ENCODE peak calls at places on chromosomes 12 and 14, in eight cellular contexts. H, K, Q, F, G, S, L and N are unnamed samples.

GRCh38 chr12:105954891-105955607 is 183.7 kb downstream of the NUAK1 start:
- DNase-seq in L (no peak), G (no peak), Q (no peak), K (no peak), F (no peak), S (no peak), H (no peak), N (no peak)

GRCh38 chr12:103085541-103085940 is 128.1 kb downstream of the ASCL1 start:
- DNase-seq in F (no peak), Q (no peak), S (no peak), G (no peak), K (no peak), H (no peak), L (no peak), N (no peak)

GRCh38 chr14:92502541-92503286 is 10.9 kb upstream of the RIN3 start:
- DNase-seq in H (no peak), G (no peak), Q (peak; percentile 43), S (no peak), K (no peak), F (no peak), L (peak; percentile 34), N (no peak)

GRCh38 chr14:45766247-45766646 is 513.2 kb upstream of the MIS18BP1 start:
- DNase-seq in H (no peak), K (no peak), S (no peak), G (no peak), L (no peak), Q (no peak), F (no peak), N (no peak)

GRCh38 chr12:22803725-22804124 is 178.8 kb downstream of the ETNK1 start:
- DNase-seq in Q (no peak), G (no peak), F (peak; percentile 6), L (no peak), K (no peak), H (no peak), S (no peak), N (no peak)

GRCh38 chr12:75337905-75338304 is 3.4 kb downstream of the GLIPR1L1 start:
- DNase-seq in F (no peak), G (no peak), Q (no peak), K (no peak), L (no peak), S (no peak), H (no peak), N (no peak)

GRCh38 chr12:87836190-87836589 is 193.0 kb downstream of the C12orf50 start:
- DNase-seq in H (no peak), S (no peak), L (no peak), G (no peak), Q (no peak), K (no peak), F (no peak), N (no peak)

GRCh38 chr12:127485528-127485927 is 781.4 kb upstream of the TMEM132C start:
- DNase-seq in F (no peak), H (no peak), S (peak; percentile 58), K (no peak), G (no peak), L (peak; percentile 68), Q (no peak), N (no peak)

GRCh38 chr12:24198936-24199644 is 249.6 kb upstream of the SOX5 start:
- DNase-seq in H (no peak), Q (no peak), S (no peak), K (no peak), G (no peak), F (no peak), L (no peak), N (no peak)

GRCh38 chr14:32408018-32408417 is 78.9 kb downstream of the AKAP6 start:
- DNase-seq in Q (no peak), F (no peak), H (peak; percentile 41), S (peak; percentile 26), L (no peak), G (peak; percentile 58), K (no peak), N (no peak)

GRCh38 chr12:39912211-39912980 is 193.5 kb downstream of the SLC2A13 start:
- DNase-seq in Q (peak; percentile 84), L (peak; percentile 62), S (peak; percentile 93), G (no peak), K (peak; percentile 78), F (no peak), H (no peak), N (peak; percentile 94)

GRCh38 chr12:107957459-107957858 is 171.6 kb upstream of the WSCD2 start:
- DNase-seq in K (no peak), G (no peak), L (no peak), F (no peak), S (no peak), H (no peak), Q (no peak), N (no peak)

GRCh38 chr14:100540141-100540925 is 46.9 kb downstream of the BEGAIN start:
- DNase-seq in G (peak; percentile 34), F (peak; percentile 72), L (peak; percentile 46), K (peak; percentile 58), S (no peak), Q (no peak), H (peak; percentile 19), N (peak; percentile 75)

GRCh38 chr14:90820958-90821357 is 4.7 kb upstream of the TTC7B start:
- DNase-seq in F (peak; percentile 84), H (no peak), L (peak; percentile 62), Q (peak; percentile 66), K (no peak), G (no peak), S (peak; percentile 43), N (no peak)

GRCh38 chr14:93008381-93008780 is 85.4 kb downstream of the CHGA start:
- DNase-seq in F (peak; percentile 78), Q (no peak), L (peak; percentile 58), H (no peak), K (no peak), S (no peak), G (peak; percentile 78), N (no peak)

GRCh38 chr12:6936378-6936638 is 7.3 kb upstream of the RNU7-1 start:
- DNase-seq in L (no peak), G (no peak), K (no peak), Q (no peak), F (no peak), S (no peak), H (no peak), N (no peak)

GRCh38 chr12:6936642-6937480 is 6.8 kb upstream of the RNU7-1 start:
- DNase-seq in G (peak; percentile 76), F (peak; percentile 33), Q (peak; percentile 64), K (no peak), S (no peak), H (peak; percentile 56), L (no peak), N (no peak)

GRCh38 chr12:6939187-6939540 is 4.5 kb upstream of the RNU7-1 start:
- DNase-seq in Q (no peak), L (no peak), K (no peak), F (no peak), S (no peak), G (no peak), H (no peak), N (no peak)

GRCh38 chr12:6937481-6938352 is 5.9 kb upstream of the RNU7-1 start:
- DNase-seq in G (peak; percentile 94), K (peak; percentile 96), L (peak; percentile 97), Q (peak; percentile 96), S (peak; percentile 95), H (peak; percentile 95), F (peak; percentile 96), N (peak; percentile 95)

GRCh38 chr12:6938353-6939186 is 5.0 kb upstream of the RNU7-1 start:
- DNase-seq in K (no peak), S (no peak), F (peak; percentile 86), G (peak; percentile 67), L (no peak), H (no peak), Q (peak; percentile 64), N (no peak)
- H3K36me3 ChIP-seq in K (peaks cover 40% of the 10 kb centered on the region), S (peaks cover 67% of the 10 kb centered on the region), F (peaks cover 36% of the 10 kb centered on the region), G (no peaks in the 10 kb centered on the region), L (peaks cover 39% of the 10 kb centered on the region), H (peaks cover 6% of the 10 kb centered on the region), Q (no peaks in the 10 kb centered on the region), N (no peaks in the 10 kb centered on the region)

DNA sequence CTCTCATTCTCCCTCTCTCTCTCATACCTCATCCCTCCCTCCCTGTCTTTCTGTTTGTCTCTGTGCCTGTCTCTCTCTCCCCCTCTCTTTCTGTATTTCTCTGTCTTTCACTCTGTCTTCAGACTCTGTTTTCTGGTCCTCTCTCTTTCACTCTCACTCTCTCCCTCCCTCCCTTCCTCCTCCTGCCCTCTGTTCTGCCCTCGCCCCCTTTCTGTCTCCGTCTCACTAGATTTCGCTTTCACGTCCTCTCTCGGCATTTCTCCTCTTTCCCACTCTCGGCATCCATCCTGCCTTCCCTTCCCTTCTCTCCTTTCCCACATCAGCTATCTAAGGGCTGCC is 183.0 kb downstream of the PHETA1 start:
- DNase-seq in F (no peak), H (no peak), G (no peak), L (no peak), Q (no peak), S (no peak), K (no peak), N (no peak)
- H3K4me1 ChIP-seq in F (no peaks in the 10 kb centered on the region), H (no peaks in the 10 kb centered on the region), G (no peaks in the 10 kb centered on the region), L (peaks cover 6% of the 10 kb centered on the region), Q (no peaks in the 10 kb centered on the region), S (no peaks in the 10 kb centered on the region), K (peaks cover 5% of the 10 kb centered on the region), N (peaks cover 7% of the 10 kb centered on the region)

DNA sequence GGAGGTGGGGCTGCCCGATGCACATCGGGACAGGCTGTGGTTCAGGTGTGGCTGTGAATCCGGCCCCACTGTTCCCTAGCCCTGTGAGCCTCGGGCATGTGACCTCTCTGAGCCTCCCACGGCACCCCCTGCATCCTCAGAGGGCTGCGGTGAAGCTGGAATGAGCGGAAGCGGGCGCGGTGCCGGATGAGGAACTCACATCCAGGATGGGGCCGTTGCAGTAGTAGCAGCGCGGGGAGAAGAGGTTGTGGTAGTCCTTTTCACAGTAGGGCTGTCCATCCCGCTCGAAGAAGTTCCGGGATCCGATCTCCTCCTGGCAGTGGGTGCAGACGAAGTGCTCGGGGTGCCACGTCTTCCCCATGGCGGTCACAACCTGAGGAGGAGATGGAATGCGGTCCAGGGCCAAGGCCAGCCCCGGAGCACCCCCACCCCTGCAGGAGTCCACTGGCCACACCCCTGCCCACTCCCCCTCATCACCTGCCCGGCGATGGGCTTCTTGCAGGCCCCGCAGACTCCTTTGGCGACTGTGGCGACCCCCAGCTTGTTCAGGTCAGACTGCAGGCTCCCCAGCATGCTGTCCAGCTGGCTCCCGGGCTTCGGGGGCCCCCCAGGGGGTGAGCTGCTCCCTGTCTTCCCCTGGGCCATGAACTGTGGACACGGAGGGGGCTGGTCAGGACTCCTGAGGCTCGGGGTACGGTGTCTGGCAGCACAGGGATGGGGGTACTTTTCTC is 13.9 kb upstream of the RPLP0 start:
- DNase-seq in Q (no peak), H (no peak), G (no peak), L (no peak), K (no peak), S (no peak), F (peak; percentile 74), N (no peak)
- TF ChIP-seq POLR2A in Q (no peak), H (no peak), G (no peak), L (no peak), K (no peak), S (no peak), F (no peak), N (no peak)

DNA sequence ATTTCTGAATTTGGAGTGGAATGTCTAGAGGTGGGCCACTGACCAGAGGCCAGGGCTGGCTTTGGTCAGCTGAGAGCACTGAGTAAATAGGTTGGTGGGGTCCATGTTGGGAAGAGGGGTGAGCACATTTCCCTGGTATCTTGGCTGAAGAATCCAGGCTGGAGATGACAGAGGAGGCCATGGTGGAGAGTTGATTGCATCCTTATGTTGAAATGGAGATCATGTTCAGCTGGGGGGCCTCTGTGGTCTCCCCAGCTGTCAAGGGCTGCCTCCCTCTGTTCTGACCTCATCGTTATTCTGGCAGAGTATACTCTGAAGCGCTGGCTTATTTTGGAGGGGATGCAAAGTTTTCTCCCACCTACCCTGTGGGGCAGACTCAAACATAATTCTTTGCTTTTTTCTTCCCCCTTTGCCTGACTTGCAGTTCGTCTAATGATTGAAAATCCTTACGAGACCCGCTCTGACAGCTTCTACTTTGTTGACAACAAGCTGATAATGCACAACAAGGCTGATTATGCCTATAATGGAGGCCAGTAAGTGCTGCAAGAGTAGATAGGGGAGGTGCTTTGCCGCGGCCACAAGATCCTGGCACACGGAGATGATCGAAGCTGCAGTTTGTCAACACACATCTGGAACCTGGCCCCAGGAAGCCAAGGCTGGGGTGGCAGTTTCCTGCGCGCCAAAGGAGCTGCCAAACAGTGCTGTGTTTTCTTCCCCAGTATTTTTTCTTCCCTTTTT is 6.0 kb upstream of the ACADS start:
- DNase-seq in F (no peak), H (no peak), K (no peak), L (no peak), S (peak; percentile 37), G (no peak), Q (peak; percentile 88), N (no peak)
- H3K36me3 ChIP-seq in F (peaks cover 66% of the 10 kb centered on the region), H (peaks cover 30% of the 10 kb centered on the region), K (peaks cover 78% of the 10 kb centered on the region), L (peaks cover 80% of the 10 kb centered on the region), S (peaks cover 93% of the 10 kb centered on the region), G (no peaks in the 10 kb centered on the region), Q (no peaks in the 10 kb centered on the region), N (peaks cover 17% of the 10 kb centered on the region)